ENCODE peak calls at places on chromosomes 11 and 22, in eight cellular contexts. Q is HCT116, M is suprapubic skin, N is H1, Y is A549, P is thoracic aorta, K is breast epithelium, O is PC-9. A is an unnamed sample.

GRCh38 chr22:48249721-48250268 is 1487.3 kb downstream of the TBC1D22A start:
- DNase-seq in O (no peak), Y (no peak), K (no peak), N (no peak), Q (no peak), P (no peak), M (peak; percentile 72), A (no peak)

GRCh38 chr22:20222764-20223420 is 45.2 kb downstream of the RTN4R start:
- DNase-seq in O (no peak), P (no peak), K (no peak), Q (no peak), Y (no peak), M (no peak), N (no peak), A (no peak)

GRCh38 chr11:3367221-3367620 is 11.7 kb downstream of the ZNF195 start:
- DNase-seq in Y (no peak), Q (no peak), O (no peak), K (no peak), N (no peak), P (no peak), M (no peak), A (no peak)

GRCh38 chr22:49377306-49377705 is 450.4 kb downstream of the BRD1 start:
- DNase-seq in Q (no peak), Y (no peak), K (no peak), N (no peak), M (peak; percentile 66), O (no peak), P (no peak), A (no peak)

GRCh38 chr11:45237666-45238348 is 48.3 kb downstream of the SYT13 start:
- DNase-seq in Y (no peak), M (no peak), Q (no peak), P (no peak), O (no peak), K (no peak), N (no peak), A (no peak)

GRCh38 chr11:40293655-40294342 is 1165.7 kb downstream of the LRRC4C start:
- DNase-seq in Y (peak; percentile 82), N (peak; percentile 56), O (peak; percentile 11), P (no peak), M (no peak), K (peak; percentile 72), Q (no peak), A (peak; percentile 79)

GRCh38 chr22:42697542-42698013 is 23.1 kb downstream of the A4GALT start:
- DNase-seq in N (no peak), Y (peak; percentile 79), O (peak; percentile 85), M (no peak), P (peak; percentile 85), K (peak; percentile 62), Q (peak; percentile 49), A (peak; percentile 97)

GRCh38 chr11:96154802-96155520 is 188.0 kb downstream of the MAML2 start:
- DNase-seq in Q (no peak), Y (peak; percentile 18), N (no peak), P (no peak), K (no peak), O (no peak), M (no peak), A (no peak)

GRCh38 chr11:62128835-62129234 is 5.0 kb downstream of the INCENP start:
- DNase-seq in Y (no peak), N (no peak), Q (no peak), P (no peak), K (no peak), M (no peak), O (no peak), A (no peak)

DNA sequence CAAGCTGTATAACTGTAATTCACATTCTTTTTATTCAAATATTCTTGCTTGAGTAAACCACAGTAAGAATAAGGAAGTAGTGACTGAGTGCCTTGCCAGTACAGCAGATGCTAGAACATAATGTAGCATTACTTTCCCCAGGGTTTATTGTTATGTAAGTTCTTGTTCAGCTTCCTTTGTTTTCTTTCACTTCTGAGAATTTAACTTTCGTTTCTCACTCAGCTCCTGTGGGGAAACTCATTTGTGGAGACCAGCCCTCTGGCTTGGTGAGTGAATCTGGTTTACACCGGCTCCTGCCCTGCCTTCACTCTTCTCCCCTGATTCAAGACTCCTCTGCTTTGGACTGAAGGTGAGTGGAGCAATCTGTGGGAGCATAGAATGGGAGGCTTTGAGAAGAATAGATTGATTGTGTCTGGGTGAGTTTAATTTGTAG is at the start of gene TRIM22:
- DNase-seq in O (no peak), K (peak; percentile 51), P (no peak), N (peak; percentile 15), Q (no peak), M (no peak), Y (no peak), A (no peak)
- H3K4me3 ChIP-seq in O (no peak within 1 kb of the TSS), K (peak within 1 kb of the TSS; percentile 49), P (peak within 1 kb of the TSS; percentile 75), N (peak within 1 kb of the TSS; percentile 50), Q (no peak within 1 kb of the TSS), M (peak within 1 kb of the TSS; percentile 49), Y (no peak within 1 kb of the TSS), A (peak within 1 kb of the TSS; percentile 64)

GRCh38 chr22:30425616-30426394 is at the start of gene MTFP1:
- DNase-seq in P (no peak), O (peak; percentile 60), K (peak; percentile 39), Y (peak; percentile 64), M (peak; percentile 80), Q (no peak), N (no peak), A (peak; percentile 79)

GRCh38 chr22:30423296-30423958 is 2.1 kb upstream of the MTFP1 start:
- DNase-seq in Y (peak; percentile 76), K (peak; percentile 58), P (no peak), Q (no peak), N (no peak), O (no peak), M (peak; percentile 89), A (no peak)

GRCh38 chr22:30425327-30425615 is 297 bp upstream of the MTFP1 start:
- DNase-seq in O (no peak), P (no peak), K (no peak), Y (no peak), N (no peak), M (no peak), Q (no peak), A (no peak)

GRCh38 chr22:30423959-30424380 is 1.6 kb upstream of the MTFP1 start:
- DNase-seq in N (peak; percentile 99), O (peak; percentile 98), Y (peak; percentile 99), K (peak; percentile 99), M (peak; percentile 99), P (peak; percentile 97), Q (peak; percentile 99), A (peak; percentile 100)

GRCh38 chr22:30424471-30425326 is 869 bp upstream of the MTFP1 start:
- DNase-seq in O (peak; percentile 27), Y (peak; percentile 30), Q (no peak), M (no peak), K (no peak), N (no peak), P (no peak), A (no peak)
- TF ChIP-seq CTCF in O (peak; percentile 19), Y (no peak), Q (peak; percentile 25), M (no peak), K (no peak), N (no peak), P (no peak), A (no peak)

GRCh38 chr22:35132568-35132967 is 66.6 kb downstream of the ISX start:
- DNase-seq in P (no peak), M (no peak), O (no peak), Q (no peak), N (no peak), Y (no peak), K (no peak), A (no peak)

GRCh38 chr22:35131423-35132050 is 65.6 kb downstream of the ISX start:
- DNase-seq in Q (no peak), N (no peak), P (no peak), O (no peak), Y (no peak), M (no peak), K (no peak), A (no peak)

GRCh38 chr22:35124674-35125219 is 58.8 kb downstream of the ISX start:
- DNase-seq in N (no peak), Y (no peak), O (no peak), Q (no peak), M (no peak), K (no peak), P (no peak), A (no peak)

GRCh38 chr22:35126993-35127392 is 61.0 kb downstream of the ISX start:
- DNase-seq in Q (no peak), N (no peak), O (no peak), P (no peak), K (no peak), M (no peak), Y (no peak), A (no peak)

GRCh38 chr22:35128637-35129036 is 62.7 kb downstream of the ISX start:
- DNase-seq in K (no peak), O (no peak), Y (no peak), M (no peak), P (no peak), N (no peak), Q (no peak), A (no peak)
- H3K27ac ChIP-seq in K (no peak overlapping the region), O (no peak overlapping the region), Y (no peak overlapping the region), M (no peak overlapping the region), P (no peak overlapping the region), N (no peak overlapping the region), Q (no peak overlapping the region), A (no peak overlapping the region)

GRCh38 chr11:69924308-69925161 is 105.3 kb upstream of the FGF3 start:
- DNase-seq in Y (no peak), M (no peak), Q (no peak), K (no peak), O (no peak), N (no peak), P (no peak), A (peak; percentile 17)

GRCh38 chr11:69928124-69928523 is 108.9 kb upstream of the FGF3 start:
- DNase-seq in K (no peak), O (no peak), M (no peak), N (no peak), Y (no peak), Q (no peak), P (no peak), A (no peak)

GRCh38 chr11:69925366-69926196 is 106.4 kb upstream of the FGF3 start:
- DNase-seq in Y (no peak), P (no peak), O (no peak), N (no peak), Q (no peak), K (no peak), M (no peak), A (no peak)

GRCh38 chr11:69923641-69924307 is 104.6 kb upstream of the FGF3 start:
- DNase-seq in Q (no peak), Y (no peak), M (no peak), N (no peak), O (no peak), P (no peak), K (no peak), A (peak; percentile 64)

DNA sequence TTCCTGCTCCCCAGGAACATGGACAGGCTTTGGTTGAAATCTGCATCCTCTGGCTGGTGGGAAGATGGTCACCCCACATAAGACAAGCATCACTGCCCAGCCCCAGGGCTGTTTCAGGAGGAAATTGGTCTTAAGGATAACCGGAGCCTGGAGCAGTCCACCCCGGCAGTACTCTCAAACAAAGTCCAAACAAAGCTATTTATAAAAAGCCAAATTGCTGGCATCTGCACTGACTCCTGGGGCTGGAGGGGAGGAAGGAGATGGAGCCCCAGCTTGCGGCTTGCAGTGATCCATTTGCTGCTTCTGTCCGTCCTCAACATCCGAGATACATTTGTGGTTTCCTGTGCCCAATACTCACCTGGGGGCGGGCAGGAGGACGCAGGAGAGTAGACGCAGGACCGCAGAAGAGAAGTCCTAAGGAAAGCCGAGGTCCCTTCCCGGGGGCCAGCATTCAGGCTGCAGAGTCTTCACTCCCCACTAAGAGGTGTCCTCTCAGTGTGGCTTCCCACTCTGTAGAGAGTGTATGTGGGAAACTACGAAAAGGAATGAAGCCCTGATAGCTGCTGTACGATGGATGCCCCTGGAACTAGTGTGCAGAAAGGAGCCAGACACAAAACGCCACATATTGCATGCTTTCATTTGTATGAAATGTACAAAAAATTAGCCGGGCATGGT is 107.3 kb upstream of the FGF3 start:
- DNase-seq in N (no peak), M (no peak), K (no peak), Y (no peak), O (no peak), P (no peak), Q (no peak), A (no peak)
- H3K4me3 ChIP-seq in N (no peak overlapping the region), M (no peak overlapping the region), K (no peak overlapping the region), Y (no peak overlapping the region), O (no peak overlapping the region), P (no peak overlapping the region), Q (no peak overlapping the region), A (no peak overlapping the region)

A was measured in coronary artery.